ENCODE peak calls at places on chromosomes 6 and 20, in five cellular contexts. W, S, U, R and X are unnamed samples.

GRCh38 chr6:133128191-133128590 is 113.0 kb upstream of the EYA4 start:
- DNase-seq in W (peak), S (no peak), U (no peak), R (no peak), X (no peak)

GRCh38 chr6:44042261-44043035 is 84.8 kb downstream of the MRPL14 start:
- DNase-seq in W (no peak), S (no peak), U (no peak), R (no peak), X (no peak)

GRCh38 chr6:28212510-28213212 is 12.4 kb upstream of the ZSCAN9 start:
- DNase-seq in W (peak), S (peak), U (peak), R (peak), X (no peak)

GRCh38 chr6:78589426-78589825 is 277.9 kb upstream of the IRAK1BP1 start:
- DNase-seq in W (no peak), S (no peak), U (no peak), R (no peak), X (no peak)

GRCh38 chr6:25366785-25367657 is 87.8 kb downstream of the CARMIL1 start:
- DNase-seq in W (no peak), S (no peak), U (peak), R (no peak), X (no peak)

GRCh38 chr6:46400898-46401297 is 90.4 kb downstream of the RCAN2 start:
- DNase-seq in W (no peak), S (no peak), U (no peak), R (no peak), X (no peak)

GRCh38 chr6:145071836-145072235 is 663.5 kb downstream of the EPM2A start:
- DNase-seq in W (no peak), S (no peak), U (no peak), R (no peak), X (no peak)

GRCh38 chr6:117505337-117505736 is 22.9 kb downstream of the DCBLD1 start:
- DNase-seq in W (no peak), S (no peak), U (no peak), R (no peak), X (no peak)

DNA sequence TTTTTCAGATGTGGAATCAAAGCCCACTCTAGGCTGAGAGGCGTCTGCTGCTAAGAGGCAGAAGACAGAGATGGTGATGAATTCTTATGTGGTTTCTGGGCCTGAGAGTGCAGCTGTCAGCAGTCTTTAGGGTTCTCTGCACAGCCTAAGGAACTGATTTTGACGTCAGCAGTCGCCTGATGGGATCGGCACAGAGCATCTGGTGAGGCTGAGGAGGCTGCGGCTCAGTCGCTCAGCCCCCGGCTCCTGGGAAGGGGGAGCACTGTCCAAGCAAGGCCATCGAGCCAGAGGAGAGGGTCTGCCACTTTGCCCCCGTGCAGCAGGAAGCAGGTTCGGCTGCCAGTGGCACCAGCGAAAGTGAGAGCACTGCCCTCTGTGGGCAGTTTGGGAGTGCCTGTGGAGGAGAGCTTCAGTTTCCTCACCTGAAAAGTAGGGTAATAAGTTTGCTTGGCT is 92.5 kb downstream of the TCP11 start:
- DNase-seq in W (no peak), S (no peak), U (no peak), R (no peak), X (no peak)
- TF ChIP-seq TAF1 in W (no peak), S (no peak), U (no peak), R (no peak), X (no peak)

GRCh38 chr20:4043801-4044200 is 28.4 kb upstream of the RNF24 start:
- DNase-seq in W (no peak), S (no peak), U (no peak), R (no peak), X (no peak)

GRCh38 chr20:4040283-4041179 is 25.2 kb upstream of the RNF24 start:
- DNase-seq in W (no peak), S (no peak), U (no peak), R (no peak), X (no peak)

GRCh38 chr20:4045082-4045481 is 29.7 kb upstream of the RNF24 start:
- DNase-seq in W (no peak), S (no peak), U (no peak), R (no peak), X (no peak)

GRCh38 chr20:4043329-4043728 is 28.0 kb upstream of the RNF24 start:
- DNase-seq in W (no peak), S (no peak), U (no peak), R (no peak), X (no peak)

GRCh38 chr20:4041748-4042411 is 26.5 kb upstream of the RNF24 start:
- DNase-seq in W (no peak), S (no peak), U (no peak), R (no peak), X (no peak)
- TF ChIP-seq POLR2A in W (no peak), S (no peak), U (no peak), R (no peak), X (no peak)

DNA sequence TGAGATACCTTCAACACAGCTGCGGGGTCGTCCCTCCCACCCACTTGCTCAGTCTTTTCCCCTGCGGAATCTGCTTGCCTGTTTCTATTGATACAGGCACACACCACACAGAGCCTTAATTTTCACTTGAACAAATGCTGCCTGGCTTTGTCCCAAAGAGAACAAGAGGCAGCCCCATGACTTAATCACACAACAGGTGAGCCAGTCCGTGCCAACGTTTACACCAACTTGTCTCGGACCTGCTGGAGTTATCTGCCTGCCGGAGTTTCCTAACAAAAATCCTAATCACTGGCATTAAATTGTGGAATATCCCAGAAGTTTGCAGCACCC is 186.8 kb upstream of the RREB1 start:
- DNase-seq in W (no peak), S (no peak), U (no peak), R (no peak), X (no peak)
- TF ChIP-seq TAF1 in W (no peak), S (no peak), U (no peak), R (no peak), X (no peak)

GRCh38 chr20:62804632-62805364 is at the start of gene OGFR:
- DNase-seq in W (no peak), S (peak), U (no peak), R (no peak), X (peak)
- TF ChIP-seq POLR2A in W (peak), S (peak), U (peak), R (no peak), X (peak)

GRCh38 chr20:20216941-20217340 is 151.0 kb upstream of the INSM1 start:
- DNase-seq in W (no peak), S (no peak), U (no peak), R (no peak), X (no peak)
- TF ChIP-seq TAF1 in W (no peak), S (no peak), U (no peak), R (no peak), X (no peak)

GRCh38 chr20:38129893-38130609 is 35.0 kb downstream of the TGM2 start:
- DNase-seq in W (no peak), S (no peak), U (no peak), R (no peak), X (no peak)
- TF ChIP-seq POLR2A in W (no peak), S (no peak), U (no peak), R (no peak), X (no peak)

DNA sequence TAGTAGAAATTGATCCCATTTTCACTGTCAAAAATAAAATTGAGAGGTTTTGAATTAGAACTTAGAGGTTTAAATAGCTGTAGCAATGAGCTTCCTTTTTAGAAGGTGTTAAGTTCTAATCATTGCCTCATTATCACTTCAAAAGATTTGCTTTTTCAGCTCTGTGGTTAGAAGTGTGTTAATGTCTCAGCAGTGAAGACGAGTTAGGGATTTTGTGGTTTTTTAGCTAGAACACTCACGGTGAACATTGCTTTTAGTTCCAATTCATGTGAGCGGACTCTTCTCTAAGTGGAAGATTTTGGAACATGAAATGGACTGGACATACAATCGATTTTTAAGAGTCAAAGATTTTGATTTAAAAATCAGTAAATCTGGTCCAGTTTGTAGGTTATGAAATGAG is 12.7 kb upstream of the IFNGR1 start:
- DNase-seq in W (no peak), S (no peak), U (no peak), R (no peak), X (no peak)
- TF ChIP-seq TAF1 in W (no peak), S (no peak), U (no peak), R (no peak), X (no peak)

GRCh38 chr20:50953821-50954220 is 4.5 kb downstream of the DPM1 start:
- DNase-seq in W (no peak), S (no peak), U (no peak), R (no peak), X (no peak)

GRCh38 chr20:50957276-50957675 is 1.1 kb downstream of the DPM1 start:
- DNase-seq in W (no peak), S (no peak), U (no peak), R (no peak), X (no peak)

GRCh38 chr20:50959543-50960126 is 1.0 kb downstream of the MOCS3 start:
- DNase-seq in W (no peak), S (no peak), U (no peak), R (no peak), X (no peak)

GRCh38 chr20:50958733-50959542 is at the start of gene MOCS3:
- DNase-seq in W (peak), S (peak), U (no peak), R (peak), X (peak)

DNA sequence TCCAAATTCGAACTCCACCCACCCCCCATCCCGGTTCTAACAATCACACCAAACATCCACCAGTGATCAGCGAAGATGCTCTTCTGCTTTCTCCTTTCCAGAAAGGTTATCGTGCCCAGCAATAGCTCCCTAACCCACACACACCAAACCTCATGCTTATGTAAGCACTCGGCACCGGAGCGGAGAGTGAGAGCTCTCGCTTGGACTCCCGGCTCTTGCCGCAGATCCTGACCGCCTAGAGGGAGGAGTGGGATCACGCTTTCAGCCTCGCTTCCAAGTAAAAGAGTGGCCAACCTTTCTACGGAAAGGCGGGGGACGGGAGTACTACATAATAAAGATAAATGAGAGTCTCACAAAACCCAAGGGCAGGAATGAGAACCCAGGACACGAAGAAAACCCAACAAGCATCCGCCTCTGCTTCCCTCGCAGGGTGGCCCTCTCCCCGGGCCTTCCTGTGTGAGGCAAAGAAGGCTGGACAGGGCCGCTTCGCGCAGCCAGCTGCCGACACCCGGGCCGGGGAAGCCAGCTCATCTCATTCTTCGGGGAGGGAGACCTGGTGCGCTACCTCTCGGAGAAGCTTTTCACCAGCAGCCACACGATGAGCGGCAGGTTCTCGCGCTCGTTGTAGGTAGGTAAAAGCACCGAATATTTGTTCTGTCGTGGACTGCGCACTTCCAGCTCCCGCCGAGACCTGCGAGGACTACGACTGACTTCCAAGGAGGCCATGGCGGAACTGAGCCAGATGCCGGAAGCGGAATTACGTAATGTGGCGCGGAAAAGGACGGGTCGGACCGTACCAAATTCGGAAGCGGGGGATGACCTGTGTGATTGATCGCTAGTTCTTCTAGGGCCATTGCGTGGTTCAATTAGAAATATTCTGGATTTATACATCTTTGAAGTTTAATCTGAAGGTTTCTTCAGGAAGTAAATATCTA is at the start of gene DPM1:
- DNase-seq in W (peak), S (peak), U (peak), R (peak), X (peak)
- TF ChIP-seq POLR2A in W (peak), S (peak), U (peak), R (peak), X (peak)

DNA sequence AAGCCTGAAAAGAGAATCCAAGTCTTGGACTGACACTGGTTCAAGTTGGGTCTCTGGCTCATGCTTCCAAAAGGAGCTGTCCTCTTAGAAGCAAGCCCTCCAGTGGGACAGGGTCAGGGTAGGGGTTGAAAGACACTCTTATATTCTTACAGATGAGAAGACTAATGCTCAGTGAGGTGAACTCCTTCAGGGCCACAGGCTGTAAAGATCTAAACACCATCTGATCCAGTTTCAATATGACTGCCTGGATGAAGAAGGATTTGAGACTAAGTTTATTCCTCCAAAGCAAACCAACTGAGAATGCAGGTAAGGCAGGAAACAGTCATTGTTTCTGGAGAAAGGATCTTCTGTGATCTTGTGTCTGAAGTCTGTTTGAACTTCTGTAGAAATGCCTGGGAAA is 99.0 kb upstream of the TAB2 start:
- DNase-seq in W (no peak), S (no peak), U (no peak), R (no peak), X (no peak)
- TF ChIP-seq TAF1 in W (no peak), S (no peak), U (no peak), R (no peak), X (no peak)